ENCODE peak calls at places on chromosomes 5 and 9, in eight cellular contexts. One of them, this sample, is unnamed.

GRCh38 chr9:7910426-7911015 is 110.9 kb upstream of the DMAC1 start:
- DNase-seq in GM12878: no peak
- DNase-seq in tibial artery: no peak
- DNase-seq in GM12865: no peak
- DNase-seq in upper lobe of left lung: no peak
- DNase-seq in IMR-90: no peak
- DNase-seq in foreskin fibroblast: no peak
- DNase-seq in A549: no peak
- DNase-seq in this sample: no peak

GRCh38 chr9:22623236-22623635 is 176.6 kb downstream of the DMRTA1 start:
- DNase-seq in foreskin fibroblast: no peak
- DNase-seq in A549: no peak
- DNase-seq in GM12878: no peak
- DNase-seq in IMR-90: no peak
- DNase-seq in upper lobe of left lung: no peak
- DNase-seq in tibial artery: no peak
- DNase-seq in GM12865: no peak
- DNase-seq in this sample: no peak

GRCh38 chr9:113381909-113382411 is 5.2 kb upstream of the HDHD3 start:
- DNase-seq in IMR-90: no peak
- DNase-seq in tibial artery: no peak
- DNase-seq in GM12878: no peak
- DNase-seq in upper lobe of left lung: peak
- DNase-seq in A549: no peak
- DNase-seq in foreskin fibroblast: no peak
- DNase-seq in GM12865: no peak
- DNase-seq in this sample: no peak

GRCh38 chr9:136685792-136686533 is 1.3 kb downstream of the AGPAT2 start:
- DNase-seq in tibial artery: no peak
- DNase-seq in GM12878: no peak
- DNase-seq in A549: no peak
- DNase-seq in IMR-90: no peak
- DNase-seq in GM12865: no peak
- DNase-seq in upper lobe of left lung: peak
- DNase-seq in foreskin fibroblast: no peak
- DNase-seq in this sample: no peak

GRCh38 chr9:18208166-18209059 is 265.5 kb upstream of the ADAMTSL1 start:
- DNase-seq in IMR-90: peak
- DNase-seq in GM12865: peak
- DNase-seq in foreskin fibroblast: peak
- DNase-seq in GM12878: no peak
- DNase-seq in tibial artery: no peak
- DNase-seq in A549: peak
- DNase-seq in upper lobe of left lung: peak
- DNase-seq in this sample: no peak

GRCh38 chr5:15014809-15015208 is 143.2 kb upstream of the ANKH start:
- DNase-seq in upper lobe of left lung: no peak
- DNase-seq in GM12865: no peak
- DNase-seq in A549: peak
- DNase-seq in GM12878: no peak
- DNase-seq in tibial artery: no peak
- DNase-seq in foreskin fibroblast: no peak
- DNase-seq in IMR-90: peak
- DNase-seq in this sample: peak

GRCh38 chr5:375921-376871 is 54.7 kb downstream of the AHRR start:
- DNase-seq in IMR-90: no peak
- DNase-seq in tibial artery: no peak
- DNase-seq in upper lobe of left lung: peak
- DNase-seq in A549: no peak
- DNase-seq in GM12878: no peak
- DNase-seq in GM12865: no peak
- DNase-seq in foreskin fibroblast: no peak
- DNase-seq in this sample: no peak

GRCh38 chr5:101995585-101995984 is 300.5 kb downstream of the SLCO4C1 start:
- DNase-seq in IMR-90: no peak
- DNase-seq in upper lobe of left lung: no peak
- DNase-seq in GM12865: no peak
- DNase-seq in tibial artery: no peak
- DNase-seq in A549: no peak
- DNase-seq in GM12878: no peak
- DNase-seq in foreskin fibroblast: no peak
- DNase-seq in this sample: no peak

GRCh38 chr9:89850633-89851325 is 246.0 kb downstream of the GADD45G start:
- DNase-seq in upper lobe of left lung: peak
- DNase-seq in GM12878: no peak
- DNase-seq in A549: no peak
- DNase-seq in GM12865: no peak
- DNase-seq in tibial artery: peak
- DNase-seq in foreskin fibroblast: no peak
- DNase-seq in IMR-90: peak
- DNase-seq in this sample: no peak

GRCh38 chr5:178551468-178551867 is 38.7 kb downstream of the COL23A1 start:
- DNase-seq in upper lobe of left lung: no peak
- DNase-seq in IMR-90: no peak
- DNase-seq in GM12865: no peak
- DNase-seq in foreskin fibroblast: no peak
- DNase-seq in tibial artery: no peak
- DNase-seq in A549: no peak
- DNase-seq in GM12878: no peak
- DNase-seq in this sample: no peak
- H3K4me3 ChIP-seq in upper lobe of left lung: no peak
- H3K4me3 ChIP-seq in IMR-90: no peak
- H3K4me3 ChIP-seq in GM12865: no peak
- H3K4me3 ChIP-seq in foreskin fibroblast: no peak
- H3K4me3 ChIP-seq in tibial artery: no peak
- H3K4me3 ChIP-seq in A549: no peak
- H3K4me3 ChIP-seq in GM12878: no peak
- H3K4me3 ChIP-seq in this sample: no peak

GRCh38 chr5:90866333-90866732 is 307.7 kb downstream of the ADGRV1 start:
- DNase-seq in foreskin fibroblast: no peak
- DNase-seq in GM12865: peak
- DNase-seq in upper lobe of left lung: no peak
- DNase-seq in GM12878: no peak
- DNase-seq in tibial artery: no peak
- DNase-seq in IMR-90: peak
- DNase-seq in A549: peak
- DNase-seq in this sample: no peak

GRCh38 chr5:90866915-90867715 is 308.5 kb downstream of the ADGRV1 start:
- DNase-seq in upper lobe of left lung: no peak
- DNase-seq in GM12878: no peak
- DNase-seq in tibial artery: no peak
- DNase-seq in A549: peak
- DNase-seq in foreskin fibroblast: peak
- DNase-seq in IMR-90: peak
- DNase-seq in GM12865: no peak
- DNase-seq in this sample: no peak

GRCh38 chr5:90865194-90865593 is 306.6 kb downstream of the ADGRV1 start:
- DNase-seq in IMR-90: no peak
- DNase-seq in GM12865: no peak
- DNase-seq in upper lobe of left lung: no peak
- DNase-seq in foreskin fibroblast: no peak
- DNase-seq in A549: no peak
- DNase-seq in tibial artery: no peak
- DNase-seq in GM12878: no peak
- DNase-seq in this sample: no peak

DNA sequence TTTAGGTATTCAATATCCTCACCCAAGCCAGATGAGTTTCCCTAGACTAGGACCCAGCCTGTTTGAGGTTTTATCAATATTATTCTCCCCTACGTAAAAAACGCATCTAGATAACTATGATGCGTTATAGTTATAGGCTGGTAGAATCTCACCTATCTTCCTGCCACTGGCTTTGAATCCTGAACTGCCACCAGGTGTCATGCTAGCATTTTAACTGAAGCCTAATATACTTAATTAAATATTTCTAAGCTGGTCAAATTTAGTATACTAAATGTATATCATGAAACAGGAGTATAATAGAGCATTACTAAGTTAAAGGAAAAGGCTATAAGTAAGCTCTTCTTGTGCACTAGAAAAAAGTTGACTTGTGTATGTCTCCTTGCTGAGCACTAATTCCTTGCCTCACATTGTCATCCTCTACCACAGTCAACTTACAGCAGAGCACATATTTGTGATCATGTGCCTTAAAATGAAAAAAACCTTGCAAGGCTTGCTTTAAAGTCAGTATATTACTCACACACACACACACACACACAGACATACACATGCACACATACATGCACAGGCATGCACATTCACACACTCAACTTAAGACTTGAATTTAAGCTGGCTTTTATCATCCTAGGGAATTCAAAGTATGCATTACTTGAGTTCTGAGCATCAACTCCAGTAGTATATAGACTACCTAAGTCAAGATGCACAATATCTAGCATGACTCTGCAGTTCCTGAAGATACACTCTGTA is 303.4 kb downstream of the ADGRV1 start:
- DNase-seq in GM12865: no peak
- DNase-seq in GM12878: no peak
- DNase-seq in foreskin fibroblast: no peak
- DNase-seq in tibial artery: no peak
- DNase-seq in IMR-90: no peak
- DNase-seq in A549: peak
- DNase-seq in upper lobe of left lung: no peak
- DNase-seq in this sample: no peak
- TF ChIP-seq CTCF in GM12865: no peak
- TF ChIP-seq CTCF in GM12878: no peak
- TF ChIP-seq CTCF in foreskin fibroblast: no peak
- TF ChIP-seq CTCF in tibial artery: no peak
- TF ChIP-seq CTCF in IMR-90: no peak
- TF ChIP-seq CTCF in A549: peak
- TF ChIP-seq CTCF in upper lobe of left lung: no peak
- TF ChIP-seq CTCF in this sample: no peak

GRCh38 chr5:150015415-150015814 is 14.9 kb downstream of the HMGXB3 start:
- DNase-seq in IMR-90: no peak
- DNase-seq in A549: no peak
- DNase-seq in GM12878: no peak
- DNase-seq in GM12865: no peak
- DNase-seq in foreskin fibroblast: no peak
- DNase-seq in tibial artery: no peak
- DNase-seq in upper lobe of left lung: no peak
- DNase-seq in this sample: no peak

GRCh38 chr5:150016537-150016936 is 16.0 kb downstream of the HMGXB3 start:
- DNase-seq in A549: no peak
- DNase-seq in upper lobe of left lung: no peak
- DNase-seq in GM12878: no peak
- DNase-seq in tibial artery: no peak
- DNase-seq in foreskin fibroblast: no peak
- DNase-seq in GM12865: no peak
- DNase-seq in IMR-90: no peak
- DNase-seq in this sample: no peak

GRCh38 chr5:150013931-150014330 is 13.4 kb downstream of the HMGXB3 start:
- DNase-seq in upper lobe of left lung: no peak
- DNase-seq in IMR-90: no peak
- DNase-seq in A549: no peak
- DNase-seq in tibial artery: no peak
- DNase-seq in foreskin fibroblast: no peak
- DNase-seq in GM12878: no peak
- DNase-seq in GM12865: no peak
- DNase-seq in this sample: no peak

GRCh38 chr5:150017606-150018005 is 17.1 kb downstream of the HMGXB3 start:
- DNase-seq in foreskin fibroblast: peak
- DNase-seq in GM12878: no peak
- DNase-seq in A549: peak
- DNase-seq in IMR-90: peak
- DNase-seq in GM12865: no peak
- DNase-seq in tibial artery: no peak
- DNase-seq in upper lobe of left lung: no peak
- DNase-seq in this sample: no peak

GRCh38 chr5:150014456-150014855 is 13.9 kb downstream of the HMGXB3 start:
- DNase-seq in A549: no peak
- DNase-seq in GM12878: no peak
- DNase-seq in tibial artery: no peak
- DNase-seq in foreskin fibroblast: no peak
- DNase-seq in upper lobe of left lung: no peak
- DNase-seq in IMR-90: no peak
- DNase-seq in GM12865: no peak
- DNase-seq in this sample: no peak
- H3K4me3 ChIP-seq in A549: no peak
- H3K4me3 ChIP-seq in GM12878: no peak
- H3K4me3 ChIP-seq in tibial artery: no peak
- H3K4me3 ChIP-seq in foreskin fibroblast: no peak
- H3K4me3 ChIP-seq in upper lobe of left lung: no peak
- H3K4me3 ChIP-seq in IMR-90: no peak
- H3K4me3 ChIP-seq in GM12865: no peak
- H3K4me3 ChIP-seq in this sample: no peak

GRCh38 chr9:129324808-129325491 is 146.9 kb upstream of the IER5L start:
- DNase-seq in GM12865: no peak
- DNase-seq in foreskin fibroblast: no peak
- DNase-seq in upper lobe of left lung: no peak
- DNase-seq in A549: no peak
- DNase-seq in tibial artery: peak
- DNase-seq in IMR-90: no peak
- DNase-seq in GM12878: no peak
- DNase-seq in this sample: no peak

GRCh38 chr9:129326061-129327005 is 148.3 kb upstream of the IER5L start:
- DNase-seq in IMR-90: no peak
- DNase-seq in GM12865: no peak
- DNase-seq in GM12878: no peak
- DNase-seq in A549: no peak
- DNase-seq in upper lobe of left lung: no peak
- DNase-seq in foreskin fibroblast: no peak
- DNase-seq in tibial artery: peak
- DNase-seq in this sample: no peak

GRCh38 chr9:129330711-129331279 is 152.7 kb upstream of the IER5L start:
- DNase-seq in GM12878: no peak
- DNase-seq in foreskin fibroblast: no peak
- DNase-seq in upper lobe of left lung: no peak
- DNase-seq in tibial artery: no peak
- DNase-seq in GM12865: peak
- DNase-seq in A549: peak
- DNase-seq in IMR-90: no peak
- DNase-seq in this sample: no peak

GRCh38 chr9:129328357-129329103 is 150.5 kb upstream of the IER5L start:
- DNase-seq in IMR-90: no peak
- DNase-seq in upper lobe of left lung: no peak
- DNase-seq in GM12865: no peak
- DNase-seq in foreskin fibroblast: no peak
- DNase-seq in A549: no peak
- DNase-seq in tibial artery: no peak
- DNase-seq in GM12878: no peak
- DNase-seq in this sample: no peak

GRCh38 chr9:129327552-129328283 is 149.7 kb upstream of the IER5L start:
- DNase-seq in upper lobe of left lung: no peak
- DNase-seq in foreskin fibroblast: no peak
- DNase-seq in IMR-90: no peak
- DNase-seq in A549: no peak
- DNase-seq in GM12878: no peak
- DNase-seq in GM12865: no peak
- DNase-seq in tibial artery: no peak
- DNase-seq in this sample: no peak
- TF ChIP-seq CTCF in upper lobe of left lung: no peak
- TF ChIP-seq CTCF in foreskin fibroblast: no peak
- TF ChIP-seq CTCF in IMR-90: no peak
- TF ChIP-seq CTCF in A549: no peak
- TF ChIP-seq CTCF in GM12878: no peak
- TF ChIP-seq CTCF in GM12865: no peak
- TF ChIP-seq CTCF in tibial artery: no peak
- TF ChIP-seq CTCF in this sample: no peak

DNA sequence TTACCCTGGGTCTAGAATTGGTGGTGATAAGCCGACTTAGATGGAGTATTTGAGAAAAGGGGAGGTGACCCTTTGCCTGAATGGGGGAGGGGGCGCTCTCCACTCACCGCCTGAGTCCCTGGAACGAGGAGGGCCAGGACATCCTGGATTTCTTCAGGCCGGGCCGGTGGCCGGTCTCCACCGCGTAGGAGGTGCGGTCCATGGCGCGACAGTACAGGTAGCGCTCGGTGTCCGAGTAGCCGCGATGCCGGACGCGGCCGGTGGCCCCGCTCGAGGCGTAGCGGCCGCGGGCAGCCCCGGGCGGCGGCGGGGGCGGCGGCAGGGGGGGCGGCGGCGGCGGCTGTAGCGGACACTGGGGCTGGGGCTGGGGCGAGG is 478 bp downstream of the PDE4D start:
- DNase-seq in upper lobe of left lung: no peak
- DNase-seq in IMR-90: no peak
- DNase-seq in GM12878: no peak
- DNase-seq in A549: no peak
- DNase-seq in GM12865: no peak
- DNase-seq in foreskin fibroblast: no peak
- DNase-seq in tibial artery: no peak
- DNase-seq in this sample: no peak
- H3K4me3 ChIP-seq in upper lobe of left lung: no peak
- H3K4me3 ChIP-seq in IMR-90: no peak
- H3K4me3 ChIP-seq in GM12878: no peak
- H3K4me3 ChIP-seq in A549: no peak
- H3K4me3 ChIP-seq in GM12865: no peak
- H3K4me3 ChIP-seq in foreskin fibroblast: no peak
- H3K4me3 ChIP-seq in tibial artery: peak
- H3K4me3 ChIP-seq in this sample: no peak